ENCODE peak calls at places on chromosomes 3 and 15, in eight cellular contexts. Y is iris pigment epithelial cell; L is activated CD8-positive, alpha-beta memory T cell treated with anti-CD3 and anti-CD28 coated beads for 24 hours; X is NCI-H1092 treated with DMSO at 0.1 percent for 48 hours; V is SJCRH30; B is fibroblast of the conjunctiva; D is PC-3; K is NCI-H1694. U is an unnamed sample.

GRCh38 chr3:142844339-142844977 is 44.4 kb downstream of the PCOLCE2 start:
- DNase-seq in Y (peak; percentile 63), L (no peak), X (no peak), V (peak; percentile 46), B (peak; percentile 29), D (peak; percentile 66), K (no peak), U (no peak)

GRCh38 chr3:156478931-156479330 is 76.0 kb downstream of the SSR3 start:
- DNase-seq in Y (no peak), L (no peak), X (no peak), V (no peak), B (no peak), D (no peak), K (peak; percentile 98), U (no peak)

GRCh38 chr3:66393486-66394260 is 107.1 kb downstream of the LRIG1 start:
- DNase-seq in Y (peak; percentile 80), L (peak; percentile 65), X (no peak), V (no peak), B (peak; percentile 55), D (no peak), K (no peak), U (no peak)

GRCh38 chr3:193046369-193046768 is 128.7 kb upstream of the MB21D2 start:
- DNase-seq in Y (no peak), L (no peak), X (no peak), V (peak; percentile 68), B (no peak), D (no peak), K (no peak), U (no peak)

GRCh38 chr15:95910643-95911212 is 419.8 kb upstream of the NR2F2 start:
- DNase-seq in Y (no peak), L (no peak), X (no peak), V (no peak), B (no peak), D (no peak), K (no peak), U (no peak)

GRCh38 chr15:38154837-38155236 is 97.8 kb upstream of the SPRED1 start:
- DNase-seq in Y (no peak), L (no peak), X (no peak), V (no peak), B (no peak), D (no peak), K (no peak), U (no peak)

GRCh38 chr3:111173328-111173900 is 101.8 kb downstream of the NECTIN3 start:
- DNase-seq in Y (peak; percentile 50), L (no peak), X (no peak), V (peak; percentile 23), B (no peak), D (peak; percentile 61), K (no peak), U (no peak)

GRCh38 chr3:47421741-47422649 is 41.2 kb downstream of the PTPN23 start:
- DNase-seq in Y (peak; percentile 33), L (peak; percentile 68), X (peak; percentile 17), V (peak; percentile 29), B (no peak), D (peak; percentile 34), K (no peak), U (no peak)

GRCh38 chr15:77486542-77487478 is 66.1 kb downstream of the HMG20A start:
- DNase-seq in Y (no peak), L (no peak), X (no peak), V (no peak), B (no peak), D (no peak), K (no peak), U (no peak)